ENCODE peak calls at places on chromosomes 6 and 20, in seven cellular contexts. X, O, K, C, D, Q and T are unnamed samples.
A peak's percentile ranks its signal among the peaks of the same experiment; 100 is the strongest.

GRCh38 chr20:36405255-36405654 is 99.1 kb downstream of the DLGAP4 start:
- DNase-seq in Q (no peak), O (peak; percentile 13), C (no peak), X (no peak), D (no peak), K (no peak), T (no peak)

GRCh38 chr6:152091851-152092341 is 284.4 kb downstream of the ESR1 start:
- DNase-seq in O (peak; percentile 38), C (no peak), D (no peak), Q (no peak), K (peak; percentile 79), X (no peak), T (no peak)

GRCh38 chr6:110615723-110616122 is 139.3 kb upstream of the SLC22A16 start:
- DNase-seq in O (no peak), C (no peak), D (no peak), Q (no peak), K (no peak), X (no peak), T (no peak)

GRCh38 chr6:136474241-136474640 is 76.0 kb downstream of the MAP7 start:
- DNase-seq in D (no peak), X (no peak), O (no peak), K (no peak), Q (no peak), C (no peak), T (no peak)

GRCh38 chr6:38489951-38490350 is 149.8 kb downstream of the BTBD9 start:
- DNase-seq in K (peak; percentile 82), Q (no peak), X (no peak), D (no peak), C (no peak), O (peak; percentile 85), T (no peak)

GRCh38 chr6:6678811-6679210 is 90.3 kb downstream of the LY86 start:
- DNase-seq in Q (no peak), K (no peak), X (no peak), C (no peak), O (no peak), D (no peak), T (no peak)

GRCh38 chr6:166540631-166541331 is 45.7 kb downstream of the RAMACL start:
- DNase-seq in O (peak; percentile 17), Q (no peak), K (peak; percentile 43), C (no peak), D (no peak), X (no peak), T (no peak)

GRCh38 chr6:43887340-43887858 is 117.4 kb downstream of the VEGFA start:
- DNase-seq in O (no peak), K (peak; percentile 17), Q (peak; percentile 47), D (no peak), X (no peak), C (no peak), T (peak; percentile 21)

GRCh38 chr6:56839533-56840183 is 115.2 kb upstream of the BEND6 start:
- DNase-seq in K (no peak), D (no peak), O (no peak), C (no peak), X (no peak), Q (no peak), T (no peak)

GRCh38 chr6:17334265-17334664 is 53.1 kb downstream of the RBM24 start:
- DNase-seq in C (no peak), O (peak; percentile 70), Q (no peak), D (no peak), K (peak; percentile 68), X (no peak), T (no peak)

GRCh38 chr6:129929433-129929832 is 68.3 kb upstream of the TMEM244 start:
- DNase-seq in D (no peak), C (no peak), Q (no peak), K (peak; percentile 90), X (no peak), O (peak; percentile 92), T (no peak)

GRCh38 chr6:41578714-41579610 is 32.8 kb downstream of the FOXP4 start:
- DNase-seq in K (peak; percentile 16), D (peak; percentile 36), C (no peak), X (no peak), Q (no peak), O (peak; percentile 33), T (no peak)

GRCh38 chr20:61765871-61766654 is 299.6 kb downstream of the TAF4 start:
- DNase-seq in D (no peak), X (no peak), O (no peak), Q (no peak), K (no peak), C (no peak), T (no peak)

GRCh38 chr20:38293490-38294333 is 10.2 kb upstream of the BPI start:
- DNase-seq in X (no peak), D (no peak), Q (peak; percentile 29), K (peak; percentile 42), C (no peak), O (no peak), T (no peak)

GRCh38 chr6:14283600-14284235 is 166.1 kb downstream of the CD83 start:
- DNase-seq in Q (no peak), C (no peak), K (no peak), X (no peak), O (no peak), D (peak; percentile 31), T (no peak)

GRCh38 chr6:69098910-69099309 is 463.8 kb downstream of the ADGRB3 start:
- DNase-seq in C (no peak), D (no peak), K (no peak), X (no peak), O (no peak), Q (no peak), T (no peak)

GRCh38 chr20:49583669-49584417 is 15.9 kb upstream of the PTGIS start:
- DNase-seq in D (peak; percentile 32), Q (peak; percentile 16), O (peak; percentile 95), C (no peak), K (peak; percentile 99), X (peak; percentile 51), T (no peak)

GRCh38 chr6:28225056-28225834 is at the start of gene ZSCAN9:
- DNase-seq in D (peak; percentile 92), X (peak; percentile 78), K (peak; percentile 93), C (peak; percentile 72), O (peak; percentile 89), Q (peak; percentile 86), T (peak; percentile 71)

GRCh38 chr6:28224131-28225055 is 682 bp upstream of the ZSCAN9 start:
- DNase-seq in K (no peak), X (no peak), D (no peak), O (no peak), Q (no peak), C (no peak), T (no peak)

GRCh38 chr6:28226460-28226859 is 1.4 kb downstream of the ZSCAN9 start:
- DNase-seq in D (no peak), O (no peak), X (no peak), K (no peak), Q (no peak), C (no peak), T (no peak)
- H3K4me3 ChIP-seq in D (peak overlapping the region; percentile 42), O (no peak overlapping the region), X (no peak overlapping the region), K (peak overlapping the region; percentile 84), Q (no peak overlapping the region), C (no peak overlapping the region), T (no peak overlapping the region)

GRCh38 chr6:33344771-33345697 is 27.5 kb upstream of the ZBTB22 start:
- DNase-seq in X (peak; percentile 77), D (peak; percentile 81), O (peak; percentile 81), K (peak; percentile 93), Q (peak; percentile 64), C (peak; percentile 26), T (peak; percentile 55)
- TF ChIP-seq CTCF in X (peak; percentile 28), D (peak; percentile 56), O (peak; percentile 50), K (peak; percentile 41), Q (peak; percentile 19), C (peak; percentile 64), T (peak; percentile 43)

DNA sequence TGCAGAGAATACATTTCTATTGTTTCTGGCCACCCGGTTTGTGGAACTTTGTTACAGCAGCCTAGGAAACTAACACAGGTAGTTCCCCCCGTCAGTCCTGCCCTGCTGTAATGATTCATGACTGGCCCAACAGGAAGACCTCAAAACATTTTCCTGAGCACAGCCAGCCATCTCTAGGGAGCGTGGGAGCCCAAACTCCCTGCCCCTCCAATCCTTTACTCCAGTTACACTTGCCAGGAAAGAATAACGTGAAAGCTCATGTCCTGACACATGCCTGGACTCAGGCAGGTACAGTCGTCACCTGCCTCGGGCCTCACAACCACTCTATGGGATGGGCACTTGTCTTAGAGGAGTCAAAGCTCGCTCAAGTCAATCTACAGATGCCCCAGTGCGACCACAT is 8.4 kb downstream of the TXNDC5 start:
- DNase-seq in K (no peak), C (no peak), D (no peak), X (no peak), Q (no peak), O (no peak), T (no peak)
- H3K27me3 ChIP-seq in K (no peaks in the 10 kb centered on the region), C (no peaks in the 10 kb centered on the region), D (no peaks in the 10 kb centered on the region), X (no peaks in the 10 kb centered on the region), Q (no peaks in the 10 kb centered on the region), O (no peaks in the 10 kb centered on the region), T (no peaks in the 10 kb centered on the region)

GRCh38 chr6:108024427-108025073 is 50.0 kb downstream of the OSTM1 start:
- DNase-seq in X (no peak), K (no peak), C (no peak), Q (no peak), O (no peak), D (no peak), T (no peak)
- H3K4me3 ChIP-seq in X (no peak overlapping the region), K (no peak overlapping the region), C (no peak overlapping the region), Q (no peak overlapping the region), O (no peak overlapping the region), D (no peak overlapping the region), T (no peak overlapping the region)

GRCh38 chr6:142975272-142975805 is 30.4 kb upstream of the HIVEP2 start:
- DNase-seq in O (no peak), X (no peak), K (no peak), C (no peak), D (no peak), Q (peak; percentile 37), T (no peak)
- TF ChIP-seq CTCF in O (no peak), X (no peak), K (no peak), C (no peak), D (no peak), Q (no peak), T (no peak)

GRCh38 chr6:127118505-127119360 is at the start of gene RSPO3:
- DNase-seq in K (peak; percentile 40), X (no peak), D (peak; percentile 74), C (no peak), O (peak; percentile 18), Q (peak; percentile 32), T (no peak)
- H3K27me3 ChIP-seq in K (peaks cover 34% of the 10 kb centered on the region), X (peaks cover 5% of the 10 kb centered on the region), D (peaks cover 37% of the 10 kb centered on the region), C (no peaks in the 10 kb centered on the region), O (peaks cover 51% of the 10 kb centered on the region), Q (peaks cover 51% of the 10 kb centered on the region), T (peaks cover 32% of the 10 kb centered on the region)

GRCh38 chr20:47734870-47735269 is 50.4 kb downstream of the SULF2 start:
- DNase-seq in D (no peak), O (no peak), X (no peak), C (no peak), Q (no peak), K (no peak), T (no peak)
- H3K4me3 ChIP-seq in D (no peak overlapping the region), O (no peak overlapping the region), X (no peak overlapping the region), C (no peak overlapping the region), Q (no peak overlapping the region), K (no peak overlapping the region), T (no peak overlapping the region)

GRCh38 chr20:21529863-21530262 is 16.0 kb upstream of the NKX2-2 start:
- DNase-seq in X (no peak), O (no peak), K (no peak), D (no peak), C (no peak), Q (no peak), T (no peak)
- TF ChIP-seq CTCF in X (peak; percentile 22), O (no peak), K (no peak), D (no peak), C (no peak), Q (peak; percentile 32), T (peak; percentile 25)